ENCODE peak calls at places on chromosomes 13 and 19, in seven cellular contexts. W is H9, R is mesenchymal stem cell, F is H1, Z is mesendoderm, I is IMR-90, P is trophoblast cell. B is an unnamed sample.

GRCh38 chr19:51551673-51552440 is 19.2 kb upstream of the ZNF175 start:
- DNase-seq in W (no peak), R (no peak), F (no peak), Z (no peak), I (no peak), P (no peak), B (no peak)

GRCh38 chr19:9934132-9934950 is 2.0 kb downstream of the OLFM2 start:
- DNase-seq in W (peak), R (peak), F (peak), Z (peak), I (peak), P (peak), B (peak)

GRCh38 chr19:8648240-8648639 is 17.8 kb downstream of the NFILZ start:
- DNase-seq in W (no peak), R (no peak), F (no peak), Z (no peak), I (no peak), P (peak), B (no peak)

GRCh38 chr19:15529774-15530372 is 21.5 kb downstream of the CYP4F22 start:
- DNase-seq in W (no peak), R (no peak), F (no peak), Z (no peak), I (no peak), P (peak), B (no peak)

GRCh38 chr19:39792999-39793546 is 14.4 kb downstream of the LEUTX start:
- DNase-seq in W (peak), R (peak), F (peak), Z (peak), I (peak), P (peak), B (peak)

GRCh38 chr13:21483748-21484147 is 24.6 kb upstream of the ZDHHC20 start:
- DNase-seq in W (no peak), R (no peak), F (no peak), Z (no peak), I (no peak), P (peak), B (no peak)

GRCh38 chr19:919157-920050 is 2.3 kb downstream of the KISS1R start:
- DNase-seq in W (no peak), R (no peak), F (no peak), Z (no peak), I (no peak), P (peak), B (no peak)

GRCh38 chr13:78524936-78525335 is 78.4 kb downstream of the POU4F1 start:
- DNase-seq in W (no peak), R (no peak), F (no peak), Z (peak), I (no peak), P (peak), B (no peak)

GRCh38 chr19:29596080-29596479 is 10.0 kb upstream of the POP4 start:
- DNase-seq in W (no peak), R (no peak), F (no peak), Z (peak), I (no peak), P (no peak), B (no peak)

GRCh38 chr13:111460548-111461444 is 140.4 kb downstream of the TEX29 start:
- DNase-seq in W (peak), R (peak), F (peak), Z (peak), I (peak), P (peak), B (no peak)

GRCh38 chr19:54191671-54192453 is 754 bp downstream of the TSEN34 start:
- DNase-seq in W (no peak), R (peak), F (no peak), Z (no peak), I (peak), P (no peak), B (no peak)

GRCh38 chr19:41395355-41395754 is 1.8 kb downstream of the EXOSC5 start:
- DNase-seq in W (no peak), R (no peak), F (no peak), Z (no peak), I (no peak), P (no peak), B (no peak)

GRCh38 chr13:105796081-105796480 is 739.4 kb downstream of the EFNB2 start:
- DNase-seq in W (no peak), R (no peak), F (no peak), Z (no peak), I (no peak), P (no peak), B (no peak)

GRCh38 chr19:44608391-44608821 is 5.0 kb upstream of the IGSF23 start:
- DNase-seq in W (no peak), R (peak), F (no peak), Z (no peak), I (peak), P (peak), B (no peak)

GRCh38 chr13:34124912-34125311 is 307.0 kb downstream of the RFC3 start:
- DNase-seq in W (no peak), R (no peak), F (no peak), Z (no peak), I (no peak), P (no peak), B (no peak)

GRCh38 chr19:11375143-11375948 is 880 bp downstream of the SWSAP1 start:
- DNase-seq in W (peak), R (no peak), F (no peak), Z (peak), I (no peak), P (no peak), B (no peak)

GRCh38 chr13:53017433-53017970 is 11.1 kb upstream of the OLFM4 start:
- DNase-seq in W (no peak), R (no peak), F (no peak), Z (no peak), I (no peak), P (no peak), B (no peak)

GRCh38 chr19:53927745-53928144 is 18.7 kb downstream of the CACNG7 start:
- DNase-seq in W (peak), R (peak), F (peak), Z (peak), I (peak), P (peak), B (peak)

GRCh38 chr19:8639821-8640401 is 9.5 kb downstream of the NFILZ start:
- DNase-seq in W (no peak), R (no peak), F (no peak), Z (no peak), I (no peak), P (no peak), B (no peak)

GRCh38 chr13:48431431-48431830 is 18.5 kb upstream of the LPAR6 start:
- DNase-seq in W (no peak), R (peak), F (no peak), Z (no peak), I (no peak), P (no peak), B (no peak)

GRCh38 chr13:113806526-113806925 is 47.5 kb downstream of the TMEM255B start:
- DNase-seq in W (no peak), R (no peak), F (no peak), Z (no peak), I (no peak), P (no peak), B (no peak)

GRCh38 chr19:383922-384800 is 24.8 kb downstream of the C2CD4C start:
- DNase-seq in W (peak), R (peak), F (peak), Z (peak), I (no peak), P (no peak), B (no peak)

GRCh38 chr19:16139752-16140151 is 3.7 kb upstream of the HSH2D start:
- DNase-seq in W (no peak), R (no peak), F (no peak), Z (no peak), I (no peak), P (no peak), B (no peak)

GRCh38 chr13:21175656-21176194 is 627 bp downstream of the SKA3 start:
- DNase-seq in W (no peak), R (no peak), F (no peak), Z (peak), I (peak), P (peak), B (no peak)

GRCh38 chr13:71865858-71866172 is 1.2 kb downstream of the DACH1 start:
- DNase-seq in W (peak), R (peak), F (no peak), Z (peak), I (no peak), P (no peak), B (no peak)

GRCh38 chr13:85277753-85278152 is 521.5 kb downstream of the SLITRK6 start:
- DNase-seq in W (no peak), R (no peak), F (no peak), Z (peak), I (peak), P (no peak), B (no peak)

GRCh38 chr19:47891923-47892666 is 6.0 kb upstream of the SULT2A1 start:
- DNase-seq in W (peak), R (peak), F (no peak), Z (peak), I (no peak), P (peak), B (peak)

GRCh38 chr19:53519431-53519830 is 18.5 kb upstream of the ZNF331 start:
- DNase-seq in W (no peak), R (no peak), F (no peak), Z (no peak), I (no peak), P (no peak), B (no peak)

GRCh38 chr19:34998777-34999497 is 1.2 kb upstream of the GRAMD1A start:
- DNase-seq in W (peak), R (no peak), F (no peak), Z (no peak), I (no peak), P (no peak), B (no peak)
- H3K9ac ChIP-seq in W (no peak), R (peak), F (peak), Z (peak), I (peak), P (peak), B (peak)

GRCh38 chr13:98473792-98474153 is 103.1 kb downstream of the STK24 start:
- DNase-seq in W (no peak), R (no peak), F (no peak), Z (no peak), I (no peak), P (no peak), B (no peak)
- H3K23ac ChIP-seq in W (no peak), R (no peak), F (no peak), Z (no peak), I (no peak), P (no peak), B (no peak)

GRCh38 chr13:109646423-109646822 is 140.0 kb downstream of the IRS2 start:
- DNase-seq in W (no peak), R (no peak), F (no peak), Z (no peak), I (no peak), P (no peak), B (no peak)
- H3K9ac ChIP-seq in W (no peak), R (no peak), F (no peak), Z (no peak), I (no peak), P (no peak), B (no peak)

GRCh38 chr19:13042443-13043130 is 47.3 kb downstream of the NFIX start:
- DNase-seq in W (no peak), R (no peak), F (no peak), Z (no peak), I (peak), P (no peak), B (no peak)

GRCh38 chr19:13040232-13040915 is 45.1 kb downstream of the NFIX start:
- DNase-seq in W (no peak), R (no peak), F (no peak), Z (no peak), I (no peak), P (no peak), B (no peak)

GRCh38 chr19:13038306-13039210 is 43.3 kb downstream of the NFIX start:
- DNase-seq in W (no peak), R (no peak), F (no peak), Z (no peak), I (no peak), P (no peak), B (no peak)

GRCh38 chr19:13039211-13039789 is 44.0 kb downstream of the NFIX start:
- DNase-seq in W (no peak), R (no peak), F (no peak), Z (no peak), I (no peak), P (no peak), B (no peak)

GRCh38 chr19:13040916-13041292 is 45.6 kb downstream of the NFIX start:
- DNase-seq in W (no peak), R (no peak), F (no peak), Z (no peak), I (no peak), P (no peak), B (no peak)
- H3K23ac ChIP-seq in W (no peak), R (no peak), F (no peak), Z (no peak), I (peak), P (no peak), B (no peak)

GRCh38 chr13:43268632-43269031 is 245.2 kb downstream of the DNAJC15 start:
- DNase-seq in W (no peak), R (no peak), F (no peak), Z (no peak), I (no peak), P (no peak), B (no peak)
- H3K9ac ChIP-seq in W (no peak), R (peak), F (no peak), Z (no peak), I (peak), P (no peak), B (no peak)

GRCh38 chr13:30576528-30576927 is 41.2 kb upstream of the USPL1 start:
- DNase-seq in W (no peak), R (peak), F (no peak), Z (no peak), I (peak), P (no peak), B (no peak)

GRCh38 chr13:30581582-30581981 is 36.1 kb upstream of the USPL1 start:
- DNase-seq in W (no peak), R (peak), F (no peak), Z (peak), I (peak), P (peak), B (no peak)

GRCh38 chr13:30584332-30584731 is 33.4 kb upstream of the USPL1 start:
- DNase-seq in W (no peak), R (no peak), F (no peak), Z (no peak), I (no peak), P (no peak), B (no peak)

GRCh38 chr13:30577381-30577780 is 40.3 kb upstream of the USPL1 start:
- DNase-seq in W (no peak), R (peak), F (no peak), Z (peak), I (peak), P (peak), B (no peak)

GRCh38 chr13:30580852-30581502 is 36.7 kb upstream of the USPL1 start:
- DNase-seq in W (no peak), R (peak), F (no peak), Z (peak), I (no peak), P (no peak), B (no peak)
- H3K23ac ChIP-seq in W (no peak), R (no peak), F (no peak), Z (no peak), I (no peak), P (no peak), B (no peak)

DNA sequence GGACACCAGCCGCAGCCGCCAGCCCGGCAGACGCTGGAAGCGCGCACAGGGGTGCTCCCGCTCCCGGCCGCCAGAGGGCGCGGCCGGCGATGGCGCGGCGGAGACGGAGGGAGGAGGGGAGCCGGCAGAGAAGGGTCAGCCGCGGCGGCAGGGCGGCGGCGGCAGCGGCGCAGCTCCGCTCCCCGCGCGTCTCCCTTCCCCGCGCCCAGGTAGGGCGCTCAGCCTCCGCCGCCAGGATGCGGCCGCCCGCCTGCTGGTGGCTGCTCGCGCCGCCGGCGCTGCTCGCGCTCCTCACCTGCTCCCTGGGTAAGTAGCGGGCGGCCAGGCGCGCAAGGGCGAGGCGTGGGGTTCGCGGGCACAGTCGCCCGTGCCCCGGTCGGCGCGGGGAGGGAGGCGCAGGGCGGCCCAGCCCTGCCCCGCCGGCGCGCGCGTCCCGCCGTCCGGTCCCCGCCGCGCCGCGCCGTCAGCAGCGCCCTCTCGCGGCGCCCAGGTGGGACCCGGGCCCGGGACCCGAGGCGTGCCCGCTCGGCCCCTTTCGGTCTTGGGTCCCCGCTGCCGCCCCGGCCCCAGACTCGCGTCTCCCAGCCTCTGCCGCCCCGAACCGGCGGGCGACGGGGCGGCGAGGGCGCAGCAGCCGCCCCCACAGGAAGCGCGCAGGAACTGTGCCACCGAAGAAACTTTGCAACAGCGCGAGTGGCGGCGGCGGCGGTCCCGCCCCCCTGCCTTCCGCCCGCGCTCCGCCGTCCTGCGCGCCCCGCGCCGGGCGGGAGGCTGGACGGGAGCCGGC is at the start of gene B3GLCT:
- DNase-seq in W (peak), R (peak), F (peak), Z (peak), I (peak), P (peak), B (peak)
- H3K9ac ChIP-seq in W (peak), R (peak), F (peak), Z (peak), I (peak), P (peak), B (peak)

GRCh38 chr13:96984061-96984508 is 10.2 kb downstream of the OXGR1 start:
- DNase-seq in W (peak), R (peak), F (no peak), Z (peak), I (no peak), P (peak), B (no peak)
- H3K23ac ChIP-seq in W (no peak), R (no peak), F (no peak), Z (no peak), I (no peak), P (no peak), B (no peak)

DNA sequence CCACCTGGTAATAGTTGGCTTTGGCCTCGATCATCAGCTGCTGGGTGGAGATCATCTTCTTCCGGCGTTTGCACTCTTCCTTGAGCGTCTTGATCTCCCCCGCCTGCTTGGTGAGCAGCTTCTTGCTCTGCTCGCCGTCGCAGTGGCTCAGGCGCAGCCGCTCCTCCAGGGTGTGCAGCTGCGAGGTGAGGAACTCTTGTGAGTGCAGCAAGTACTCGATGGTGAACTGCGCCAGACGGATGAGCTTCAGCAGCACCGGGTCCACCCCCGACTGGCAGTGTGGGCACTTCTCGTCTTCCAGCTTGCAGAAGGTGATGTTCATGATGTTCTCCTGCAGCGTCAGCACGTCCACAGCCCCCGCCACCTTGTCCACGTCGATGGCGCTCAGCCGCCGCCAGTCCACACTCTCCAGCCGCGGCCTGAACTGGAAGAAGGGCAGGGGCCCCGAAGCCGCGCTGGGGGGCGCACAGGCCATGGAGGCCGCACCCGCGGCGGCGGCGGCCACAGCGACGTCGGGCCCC is 3.2 kb downstream of the DZIP1 start:
- DNase-seq in W (peak), R (peak), F (no peak), Z (no peak), I (peak), P (no peak), B (no peak)
- H3K9ac ChIP-seq in W (no peak), R (peak), F (peak), Z (no peak), I (peak), P (no peak), B (no peak)